ENCODE peak calls at places on chromosome 11, in ten cellular contexts. Q is body of pancreas, B is breast epithelium, R is IMR-90, X is heart left ventricle, A is stomach, N is H1, E is suprapubic skin, T is fibroblast of lung, K is testis. I is an unnamed sample.
A peak's percentile ranks its signal among the peaks of the same experiment; 100 is the strongest.

GRCh38 chr11:27040302-27041115 is at the start of gene BBOX1:
- DNase-seq in Q (peak; percentile 35), B (no peak), R (no peak), X (no peak), A (no peak), N (no peak), E (no peak), T (no peak), K (peak; percentile 35), I (no peak)

GRCh38 chr11:33830903-33831648 is 56.8 kb upstream of the FBXO3 start:
- DNase-seq in Q (no peak), B (no peak), R (no peak), X (no peak), A (no peak), N (no peak), E (no peak), T (no peak), K (no peak), I (no peak)

GRCh38 chr11:62295504-62295903 is 3.4 kb downstream of the SCGB1D4 start:
- DNase-seq in Q (no peak), B (no peak), R (peak; percentile 30), X (no peak), A (no peak), N (no peak), E (no peak), T (peak; percentile 17), K (peak; percentile 34), I (no peak)

GRCh38 chr11:13091804-13092203 is 82.7 kb downstream of the RASSF10 start:
- DNase-seq in Q (no peak), B (no peak), R (no peak), X (no peak), A (no peak), N (no peak), E (no peak), T (no peak), K (no peak), I (no peak)

GRCh38 chr11:41720761-41721160 is 261.3 kb upstream of the LRRC4C start:
- DNase-seq in Q (no peak), B (no peak), R (no peak), X (no peak), A (no peak), N (no peak), E (no peak), T (no peak), K (no peak), I (no peak)

GRCh38 chr11:113974741-113975470 is at the start of gene HTR3A:
- DNase-seq in Q (peak; percentile 96), B (no peak), R (no peak), X (peak; percentile 74), A (peak; percentile 92), N (peak; percentile 76), E (no peak), T (peak; percentile 44), K (peak; percentile 56), I (no peak)

GRCh38 chr11:19092850-19093249 is 24.1 kb upstream of the ZDHHC13 start:
- DNase-seq in Q (no peak), B (no peak), R (no peak), X (no peak), A (no peak), N (no peak), E (no peak), T (no peak), K (no peak), I (no peak)

GRCh38 chr11:44949160-44950035 is 1.3 kb downstream of the TP53I11 start:
- DNase-seq in Q (peak; percentile 33), B (no peak), R (peak; percentile 42), X (peak; percentile 39), A (no peak), N (peak; percentile 83), E (no peak), T (peak; percentile 59), K (no peak), I (peak; percentile 19)

GRCh38 chr11:13229136-13229535 is 48.5 kb upstream of the BMAL1 start:
- DNase-seq in Q (no peak), B (no peak), R (no peak), X (no peak), A (no peak), N (no peak), E (no peak), T (no peak), K (no peak), I (no peak)

GRCh38 chr11:76419896-76420295 is 24.9 kb upstream of the EMSY start:
- DNase-seq in Q (peak; percentile 55), B (no peak), R (no peak), X (no peak), A (no peak), N (peak; percentile 55), E (no peak), T (no peak), K (no peak), I (no peak)

GRCh38 chr11:68546555-68546954 is 86.0 kb downstream of the PPP6R3 start:
- DNase-seq in Q (no peak), B (no peak), R (peak; percentile 47), X (no peak), A (no peak), N (no peak), E (no peak), T (no peak), K (no peak), I (no peak)

DNA sequence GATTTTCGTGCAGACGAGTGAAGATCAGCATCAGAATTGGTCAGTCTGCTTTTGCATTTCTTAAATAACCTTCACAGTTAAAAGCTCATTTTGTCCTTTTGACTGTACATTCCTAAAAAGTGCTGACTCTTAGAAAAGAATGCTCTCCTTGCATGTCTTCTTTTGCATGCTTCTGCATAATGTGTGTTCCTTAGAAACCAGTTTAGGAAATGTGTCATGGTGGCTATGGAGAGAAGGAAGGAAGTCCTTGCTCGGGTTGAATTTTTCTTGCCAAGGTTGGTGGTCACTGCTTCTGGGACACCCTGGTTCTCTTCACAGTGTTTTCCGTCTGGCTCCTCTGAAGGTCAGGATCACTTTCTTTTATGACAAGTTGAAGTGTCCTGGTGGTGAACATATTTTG is 6.8 kb downstream of the AP2A2 start:
- DNase-seq in Q (no peak), B (no peak), R (no peak), X (no peak), A (no peak), N (no peak), E (no peak), T (no peak), K (no peak), I (no peak)
- H3K27ac ChIP-seq in Q (no peak overlapping the region), B (peak overlapping the region; percentile 45), R (no peak overlapping the region), X (peak overlapping the region; percentile 35), A (no peak overlapping the region), N (no peak overlapping the region), E (peak overlapping the region; percentile 63), T (no peak overlapping the region), K (no peak overlapping the region), I (no peak overlapping the region)

DNA sequence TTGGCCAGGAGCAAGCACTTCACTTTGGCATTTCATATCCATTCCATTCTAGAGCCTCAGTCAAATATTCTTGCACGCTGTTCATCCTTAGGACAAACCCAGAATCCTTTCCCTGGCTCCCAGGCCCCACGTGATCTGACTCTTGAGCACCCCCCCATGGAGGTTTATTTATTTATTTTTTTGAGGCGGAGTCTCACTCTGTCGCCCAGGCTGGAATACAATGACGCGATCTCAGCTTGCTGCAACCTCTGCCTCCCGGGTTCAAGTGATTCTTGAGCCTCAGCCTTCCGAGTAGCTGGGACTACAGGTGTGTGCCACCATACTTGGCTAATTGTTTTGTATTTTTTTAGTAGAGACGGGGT is 12.7 kb upstream of the TSGA10IP start:
- DNase-seq in Q (no peak), B (no peak), R (no peak), X (no peak), A (no peak), N (peak; percentile 60), E (no peak), T (peak; percentile 24), K (no peak), I (no peak)
- TF ChIP-seq CTCF in Q (no peak), B (no peak), R (peak; percentile 3), X (no peak), A (no peak), N (no peak), E (no peak), T (no peak), K (no peak), I (no peak)

GRCh38 chr11:117201516-117201866 is 2.3 kb downstream of the TAGLN start:
- DNase-seq in Q (no peak), B (no peak), R (no peak), X (peak; percentile 10), A (no peak), N (no peak), E (no peak), T (no peak), K (no peak), I (no peak)

GRCh38 chr11:117202386-117203068 is 3.4 kb downstream of the TAGLN start:
- DNase-seq in Q (no peak), B (no peak), R (no peak), X (no peak), A (no peak), N (no peak), E (no peak), T (peak; percentile 43), K (no peak), I (no peak)

GRCh38 chr11:117204283-117205080 is 5.3 kb downstream of the TAGLN start:
- DNase-seq in Q (no peak), B (no peak), R (no peak), X (no peak), A (no peak), N (no peak), E (no peak), T (no peak), K (no peak), I (no peak)

GRCh38 chr11:117201906-117202305 is 2.7 kb downstream of the TAGLN start:
- DNase-seq in Q (no peak), B (no peak), R (no peak), X (peak; percentile 6), A (no peak), N (no peak), E (no peak), T (no peak), K (no peak), I (no peak)

GRCh38 chr11:117203069-117203407 is 3.9 kb downstream of the TAGLN start:
- DNase-seq in Q (no peak), B (no peak), R (no peak), X (no peak), A (no peak), N (no peak), E (no peak), T (no peak), K (no peak), I (no peak)
- H3K27ac ChIP-seq in Q (no peak overlapping the region), B (peak overlapping the region; percentile 98), R (peak overlapping the region; percentile 11), X (no peak overlapping the region), A (peak overlapping the region; percentile 23), N (no peak overlapping the region), E (no peak overlapping the region), T (no peak overlapping the region), K (peak overlapping the region; percentile 55), I (no peak overlapping the region)

DNA sequence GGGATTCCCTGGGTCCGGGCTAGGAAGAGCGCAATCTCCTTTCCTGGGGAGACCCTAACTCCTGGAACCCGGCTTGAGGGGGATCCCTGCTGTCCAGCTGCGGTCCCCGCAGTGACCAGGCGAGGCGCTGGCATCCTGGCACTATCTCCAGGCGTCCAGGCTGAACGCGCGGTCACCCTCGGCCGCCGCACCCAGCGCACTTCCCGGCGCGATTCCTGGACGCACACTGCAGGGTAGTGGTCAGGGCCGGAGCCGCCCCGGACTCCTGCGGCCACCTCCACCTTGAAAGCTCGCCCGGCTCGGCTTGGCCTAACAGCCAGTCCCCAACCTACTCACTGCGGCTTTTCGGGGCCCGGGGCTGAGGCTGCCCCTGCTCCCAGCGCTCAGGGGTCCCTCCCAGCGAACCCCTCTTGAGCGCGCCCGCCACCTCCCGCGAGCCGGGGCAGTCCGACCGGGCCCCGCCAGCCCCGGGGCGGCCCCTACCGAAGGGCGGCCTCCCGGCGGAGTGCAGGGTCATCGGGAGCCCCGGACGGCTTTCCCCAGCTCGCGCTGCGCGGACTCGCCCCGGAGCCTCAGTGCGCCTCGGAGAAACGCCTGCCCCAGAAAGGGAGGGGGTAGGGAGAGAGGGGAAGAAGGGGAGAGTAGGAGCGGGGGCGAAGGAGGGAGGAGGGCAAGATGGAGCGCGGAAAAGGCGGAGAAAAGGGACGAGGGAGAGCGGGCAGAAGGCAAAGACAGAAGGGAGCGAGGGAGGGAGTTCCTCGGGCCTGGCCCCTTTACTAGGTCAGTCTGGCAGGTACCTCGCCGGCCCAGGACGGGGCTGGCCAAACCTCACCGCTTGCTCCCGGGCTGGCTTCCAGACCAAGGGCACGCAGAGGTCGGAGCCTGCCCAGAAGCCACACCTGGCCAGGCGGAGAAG is 1.0 kb downstream of the POU2AF3 start:
- DNase-seq in Q (peak; percentile 81), B (no peak), R (peak; percentile 23), X (peak; percentile 25), A (peak; percentile 92), N (peak; percentile 83), E (peak; percentile 72), T (peak; percentile 46), K (peak; percentile 84), I (no peak)
- TF ChIP-seq CTCF in Q (peak; percentile 83), B (peak; percentile 43), R (peak; percentile 50), X (peak; percentile 22), A (peak; percentile 60), N (peak; percentile 69), E (peak; percentile 36), T (peak; percentile 42), K (peak; percentile 56), I (no peak)

I was measured in CD4-positive, alpha-beta T cell.